ENCODE peak calls at places on chromosomes 7 and 10, in six cellular contexts. One of them, this sample, is unnamed.

GRCh38 chr7:137399827-137400823 is 56.6 kb upstream of the PTN start:
- DNase-seq in AG09319: no peak
- DNase-seq in H9: no peak
- DNase-seq in endothelial cell: no peak
- DNase-seq in pancreas: no peak
- DNase-seq in glutamatergic neuron: no peak
- DNase-seq in this sample: no peak

GRCh38 chr10:103812431-103812830 is 42.9 kb downstream of the SH3PXD2A start:
- DNase-seq in endothelial cell: peak; percentile 49
- DNase-seq in pancreas: no peak
- DNase-seq in H9: no peak
- DNase-seq in AG09319: no peak
- DNase-seq in glutamatergic neuron: no peak
- DNase-seq in this sample: no peak

GRCh38 chr10:86286591-86287421 is 79.8 kb downstream of the GRID1 start:
- DNase-seq in AG09319: no peak
- DNase-seq in glutamatergic neuron: peak; percentile 3
- DNase-seq in pancreas: no peak
- DNase-seq in endothelial cell: peak; percentile 2
- DNase-seq in H9: peak; percentile 20
- DNase-seq in this sample: no peak

GRCh38 chr7:41203542-41203941 is 499.3 kb downstream of the INHBA start:
- DNase-seq in endothelial cell: no peak
- DNase-seq in pancreas: no peak
- DNase-seq in H9: no peak
- DNase-seq in glutamatergic neuron: no peak
- DNase-seq in AG09319: no peak
- DNase-seq in this sample: no peak

GRCh38 chr7:391411-391951 is 101.5 kb downstream of the FOXL3 start:
- DNase-seq in glutamatergic neuron: no peak
- DNase-seq in pancreas: peak; percentile 64
- DNase-seq in endothelial cell: no peak
- DNase-seq in AG09319: no peak
- DNase-seq in H9: peak; percentile 24
- DNase-seq in this sample: peak; percentile 92

GRCh38 chr10:100837300-100837699 is 75.5 kb upstream of the SLF2 start:
- DNase-seq in glutamatergic neuron: no peak
- DNase-seq in AG09319: no peak
- DNase-seq in H9: no peak
- DNase-seq in endothelial cell: no peak
- DNase-seq in pancreas: no peak
- DNase-seq in this sample: no peak

GRCh38 chr10:21530168-21530567 is 3.9 kb upstream of the MLLT10 start:
- DNase-seq in AG09319: no peak
- DNase-seq in endothelial cell: no peak
- DNase-seq in glutamatergic neuron: no peak
- DNase-seq in pancreas: no peak
- DNase-seq in H9: no peak
- DNase-seq in this sample: no peak

GRCh38 chr10:86450806-86451603 is 70.6 kb downstream of the WAPL start:
- DNase-seq in H9: no peak
- DNase-seq in pancreas: no peak
- DNase-seq in glutamatergic neuron: no peak
- DNase-seq in endothelial cell: no peak
- DNase-seq in AG09319: no peak
- DNase-seq in this sample: no peak

GRCh38 chr10:129758180-129758579 is 205.9 kb downstream of the EBF3 start:
- DNase-seq in pancreas: no peak
- DNase-seq in glutamatergic neuron: no peak
- DNase-seq in AG09319: no peak
- DNase-seq in endothelial cell: no peak
- DNase-seq in H9: peak; percentile 18
- DNase-seq in this sample: no peak

GRCh38 chr10:58394471-58394870 is 9.3 kb downstream of the TFAM start:
- DNase-seq in endothelial cell: no peak
- DNase-seq in AG09319: no peak
- DNase-seq in glutamatergic neuron: no peak
- DNase-seq in pancreas: no peak
- DNase-seq in H9: no peak
- DNase-seq in this sample: no peak

GRCh38 chr10:58389024-58389423 is 3.8 kb downstream of the TFAM start:
- DNase-seq in pancreas: no peak
- DNase-seq in H9: no peak
- DNase-seq in AG09319: no peak
- DNase-seq in endothelial cell: no peak
- DNase-seq in glutamatergic neuron: no peak
- DNase-seq in this sample: no peak

GRCh38 chr10:58397830-58398229 is 12.6 kb downstream of the TFAM start:
- DNase-seq in glutamatergic neuron: no peak
- DNase-seq in endothelial cell: no peak
- DNase-seq in pancreas: no peak
- DNase-seq in AG09319: no peak
- DNase-seq in H9: no peak
- DNase-seq in this sample: no peak

GRCh38 chr10:58396057-58396456 is 10.8 kb downstream of the TFAM start:
- DNase-seq in glutamatergic neuron: no peak
- DNase-seq in endothelial cell: no peak
- DNase-seq in H9: no peak
- DNase-seq in pancreas: no peak
- DNase-seq in AG09319: no peak
- DNase-seq in this sample: no peak

DNA sequence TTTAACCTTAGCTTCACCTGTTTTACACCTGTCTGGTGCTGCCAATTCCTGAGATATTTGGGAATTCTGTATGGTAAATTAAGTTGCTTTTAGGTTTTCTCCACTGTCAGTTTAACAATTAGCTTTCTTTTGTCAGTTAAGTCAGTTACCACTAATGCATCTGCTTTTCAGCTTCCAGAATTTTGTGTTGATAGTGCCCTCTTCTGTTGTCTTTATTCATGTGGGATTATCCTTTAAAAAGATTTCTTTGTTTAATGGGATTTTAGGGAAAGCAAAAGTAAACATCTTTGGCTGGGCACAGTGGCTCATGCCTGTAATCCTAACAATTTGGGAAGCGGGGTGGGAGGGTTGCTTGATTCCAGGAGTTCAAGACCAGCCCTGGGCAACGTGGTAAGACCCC is 8.1 kb downstream of the TFAM start:
- DNase-seq in glutamatergic neuron: no peak
- DNase-seq in AG09319: no peak
- DNase-seq in H9: no peak
- DNase-seq in endothelial cell: no peak
- DNase-seq in pancreas: no peak
- DNase-seq in this sample: no peak
- TF ChIP-seq CTCF in glutamatergic neuron: no peak
- TF ChIP-seq CTCF in AG09319: peak; percentile 1
- TF ChIP-seq CTCF in H9: no peak
- TF ChIP-seq CTCF in endothelial cell: no peak
- TF ChIP-seq CTCF in pancreas: no peak
- TF ChIP-seq CTCF in this sample: no peak

GRCh38 chr10:74738985-74739567 is 87.3 kb upstream of the KAT6B start:
- DNase-seq in endothelial cell: peak; percentile 8
- DNase-seq in pancreas: no peak
- DNase-seq in H9: peak; percentile 44
- DNase-seq in AG09319: no peak
- DNase-seq in glutamatergic neuron: no peak
- DNase-seq in this sample: no peak
- TF ChIP-seq CTCF in endothelial cell: no peak
- TF ChIP-seq CTCF in pancreas: no peak
- TF ChIP-seq CTCF in H9: peak; percentile 38
- TF ChIP-seq CTCF in AG09319: peak; percentile 15
- TF ChIP-seq CTCF in glutamatergic neuron: no peak
- TF ChIP-seq CTCF in this sample: no peak

GRCh38 chr7:38716397-38716796 is 85.2 kb upstream of the AMPH start:
- DNase-seq in glutamatergic neuron: no peak
- DNase-seq in pancreas: no peak
- DNase-seq in AG09319: no peak
- DNase-seq in endothelial cell: no peak
- DNase-seq in H9: no peak
- DNase-seq in this sample: no peak
- TF ChIP-seq CTCF in glutamatergic neuron: no peak
- TF ChIP-seq CTCF in pancreas: no peak
- TF ChIP-seq CTCF in AG09319: no peak
- TF ChIP-seq CTCF in endothelial cell: no peak
- TF ChIP-seq CTCF in H9: peak; percentile 61
- TF ChIP-seq CTCF in this sample: no peak

DNA sequence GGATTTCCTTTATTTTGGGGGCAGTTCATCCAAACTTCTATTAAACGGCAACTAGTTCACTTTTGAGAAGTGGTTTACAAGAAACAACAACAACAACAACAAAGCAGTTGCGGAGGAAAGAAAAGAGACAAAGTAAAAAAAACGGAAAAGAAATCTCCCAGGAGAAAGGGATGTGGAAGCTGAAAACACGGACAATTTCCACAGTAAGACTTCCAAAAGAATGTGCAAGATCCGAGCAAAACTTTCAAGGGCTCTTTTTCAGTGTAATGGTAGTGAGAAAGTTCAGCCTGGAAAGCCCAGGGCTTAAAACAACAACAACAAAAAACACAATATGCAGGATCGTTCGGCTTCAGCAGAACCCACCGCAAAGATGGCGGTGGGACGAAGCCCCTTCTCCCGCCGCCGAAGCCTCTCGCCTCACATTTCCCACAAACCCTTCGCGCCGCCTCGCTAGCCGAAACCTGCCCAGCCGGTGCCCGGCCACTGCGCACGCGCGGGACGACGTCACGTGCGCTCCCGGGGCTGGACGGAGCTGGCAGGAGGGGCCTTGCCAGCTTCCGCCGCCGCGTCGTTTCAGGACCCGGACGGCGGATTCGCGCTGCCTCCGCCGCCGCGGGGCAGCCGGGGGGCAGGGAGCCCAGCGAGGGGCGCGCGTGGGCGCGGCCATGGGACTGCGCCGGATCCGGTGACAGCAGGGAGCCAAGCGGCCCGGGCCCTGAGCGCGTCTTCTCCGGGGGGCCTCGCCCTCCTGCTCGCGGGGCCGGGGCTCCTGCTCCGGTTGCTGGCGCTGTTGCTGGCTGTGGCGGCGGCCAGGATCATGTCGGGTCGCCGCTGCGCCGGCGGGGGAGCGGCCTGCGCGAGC is at the start of gene TNKS2:
- DNase-seq in glutamatergic neuron: peak; percentile 98
- DNase-seq in H9: peak; percentile 96
- DNase-seq in AG09319: peak; percentile 84
- DNase-seq in endothelial cell: peak; percentile 99
- DNase-seq in pancreas: peak; percentile 98
- DNase-seq in this sample: peak; percentile 97
- TF ChIP-seq CTCF in glutamatergic neuron: no peak
- TF ChIP-seq CTCF in H9: no peak
- TF ChIP-seq CTCF in AG09319: no peak
- TF ChIP-seq CTCF in endothelial cell: no peak
- TF ChIP-seq CTCF in pancreas: no peak
- TF ChIP-seq CTCF in this sample: no peak

DNA sequence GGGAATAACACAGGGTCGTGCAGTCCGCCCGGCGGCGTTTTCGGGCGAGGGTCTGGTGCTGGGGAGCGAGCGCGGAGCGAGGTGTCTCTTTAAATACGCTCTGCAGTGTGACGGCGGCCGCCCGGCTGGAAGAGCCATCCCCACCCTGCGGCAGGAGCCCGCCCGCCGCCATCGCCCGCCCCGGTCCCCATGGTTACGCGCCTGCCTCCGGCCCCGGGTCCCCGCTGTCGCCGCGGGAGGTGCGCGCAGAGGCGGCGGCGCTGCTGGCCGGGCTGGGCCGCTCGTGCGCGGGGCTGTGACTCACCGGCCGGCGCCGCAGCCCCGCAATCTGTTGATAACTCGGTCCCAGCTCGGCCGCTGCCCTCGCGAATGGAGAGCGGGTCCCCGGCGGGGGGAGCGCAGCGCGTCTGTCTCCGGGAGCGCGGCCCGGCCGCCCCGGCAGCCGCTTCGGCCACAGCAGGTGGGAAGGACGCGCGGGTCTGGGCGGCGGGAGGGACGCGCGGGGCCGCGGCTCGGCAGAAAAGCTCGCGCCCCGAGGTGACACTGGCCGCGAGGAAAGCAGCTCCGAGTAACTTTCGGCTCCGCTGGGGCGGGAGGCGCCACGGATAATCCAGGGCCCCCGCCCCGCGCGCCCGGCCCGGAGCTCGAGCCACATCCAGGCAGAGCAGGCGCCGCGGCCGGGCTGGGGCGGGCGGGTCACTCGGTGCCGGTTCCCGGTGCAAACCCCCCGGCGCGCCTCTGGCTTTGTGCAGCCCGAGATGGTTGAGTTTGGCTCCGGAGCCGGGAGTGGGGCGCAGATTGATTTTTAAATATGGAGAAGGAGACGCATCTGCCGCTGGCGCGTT is at the start of gene ADGRA1:
- DNase-seq in endothelial cell: no peak
- DNase-seq in H9: peak; percentile 67
- DNase-seq in pancreas: peak; percentile 49
- DNase-seq in glutamatergic neuron: peak; percentile 84
- DNase-seq in AG09319: no peak
- DNase-seq in this sample: no peak
- TF ChIP-seq CTCF in endothelial cell: no peak
- TF ChIP-seq CTCF in H9: no peak
- TF ChIP-seq CTCF in pancreas: no peak
- TF ChIP-seq CTCF in glutamatergic neuron: no peak
- TF ChIP-seq CTCF in AG09319: no peak
- TF ChIP-seq CTCF in this sample: no peak

DNA sequence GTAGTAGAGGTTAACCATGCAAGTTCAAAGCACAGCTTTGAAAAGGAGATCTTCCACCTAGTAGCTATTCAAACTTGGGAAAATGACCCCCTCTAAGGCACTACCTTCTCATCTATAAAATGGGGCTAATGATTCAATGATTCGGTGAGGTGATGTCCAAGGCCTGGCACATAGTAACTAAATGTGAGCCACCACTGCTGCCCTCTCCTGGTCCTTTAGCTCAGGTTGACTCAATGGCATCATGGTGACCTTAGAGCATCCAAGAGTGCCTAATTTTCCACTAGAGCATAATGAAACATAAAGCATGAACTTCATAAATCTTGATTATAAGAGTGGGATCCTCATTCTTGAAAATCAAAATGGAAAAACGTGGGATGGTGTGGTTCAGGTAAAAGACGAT is 16.3 kb upstream of the PLCE1 start:
- DNase-seq in H9: no peak
- DNase-seq in pancreas: no peak
- DNase-seq in glutamatergic neuron: no peak
- DNase-seq in AG09319: no peak
- DNase-seq in endothelial cell: no peak
- DNase-seq in this sample: no peak
- TF ChIP-seq CTCF in H9: peak; percentile 36
- TF ChIP-seq CTCF in pancreas: no peak
- TF ChIP-seq CTCF in glutamatergic neuron: no peak
- TF ChIP-seq CTCF in AG09319: no peak
- TF ChIP-seq CTCF in endothelial cell: no peak
- TF ChIP-seq CTCF in this sample: no peak

DNA sequence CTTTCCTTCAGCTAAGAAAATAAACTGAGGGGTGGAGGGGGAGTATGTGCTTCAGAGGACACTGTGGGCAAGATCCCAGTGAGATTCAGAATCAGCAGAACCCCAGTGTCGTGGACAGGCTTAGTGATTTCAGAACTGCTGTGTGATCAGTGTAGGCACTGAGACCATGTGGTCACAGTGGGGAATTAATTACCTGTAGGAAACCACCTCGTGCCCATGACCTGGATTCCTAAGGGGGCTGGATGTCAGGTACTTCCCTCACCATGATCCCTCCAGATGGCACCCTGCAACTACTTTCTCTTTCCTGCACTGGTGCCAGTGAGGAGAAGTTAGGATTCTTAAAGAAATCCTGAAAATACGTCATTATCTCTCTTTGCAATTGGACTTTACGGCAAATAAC is 64.4 kb downstream of the HBP1 start:
- DNase-seq in AG09319: no peak
- DNase-seq in glutamatergic neuron: no peak
- DNase-seq in pancreas: no peak
- DNase-seq in H9: no peak
- DNase-seq in endothelial cell: no peak
- DNase-seq in this sample: no peak
- TF ChIP-seq CTCF in AG09319: no peak
- TF ChIP-seq CTCF in glutamatergic neuron: no peak
- TF ChIP-seq CTCF in pancreas: no peak
- TF ChIP-seq CTCF in H9: peak; percentile 13
- TF ChIP-seq CTCF in endothelial cell: no peak
- TF ChIP-seq CTCF in this sample: no peak